ENCODE peak calls at places on chromosomes 13 and 19, in eight cellular contexts. W, A, I, Y, V, X, M and L are unnamed samples.
A peak's percentile ranks its signal among the peaks of the same experiment; 100 is the strongest.

GRCh38 chr19:4505570-4506448 is 12.5 kb downstream of the PLIN4 start:
- DNase-seq in M (no peak), I (no peak), A (no peak), W (no peak), V (no peak), X (no peak), Y (no peak), L (no peak)

GRCh38 chr13:50215389-50215788 is 200.1 kb downstream of the KCNRG start:
- DNase-seq in A (no peak), W (no peak), V (no peak), I (no peak), X (no peak), M (no peak), Y (no peak), L (no peak)

GRCh38 chr13:114081761-114082681 is 50.4 kb downstream of the RASA3 start:
- DNase-seq in M (no peak), Y (no peak), X (peak; percentile 55), I (no peak), A (no peak), W (peak; percentile 87), V (no peak), L (no peak)

GRCh38 chr13:35485451-35485850 is 9.0 kb upstream of the MAB21L1 start:
- DNase-seq in A (no peak), Y (no peak), W (no peak), V (no peak), X (no peak), I (no peak), M (no peak), L (no peak)

GRCh38 chr13:79483302-79483701 is 2.3 kb downstream of the NDFIP2 start:
- DNase-seq in W (no peak), V (no peak), I (no peak), Y (peak; percentile 89), X (no peak), A (no peak), M (peak; percentile 58), L (peak; percentile 55)

GRCh38 chr19:56314018-56314583 is 538 bp downstream of the ZSCAN5A start:
- DNase-seq in Y (no peak), X (no peak), I (peak; percentile 23), V (no peak), A (no peak), W (no peak), M (no peak), L (peak; percentile 18)

GRCh38 chr13:48532146-48532472 is 771 bp downstream of the RCBTB2 start:
- DNase-seq in Y (no peak), M (no peak), X (no peak), W (no peak), V (no peak), A (no peak), I (no peak), L (peak; percentile 35)

GRCh38 chr13:42137856-42138537 is 89.5 kb downstream of the DGKH start:
- DNase-seq in W (no peak), A (no peak), I (no peak), V (no peak), M (no peak), Y (peak; percentile 56), X (no peak), L (no peak)

GRCh38 chr19:5925830-5926459 is 11.9 kb downstream of the CAPS start:
- DNase-seq in W (no peak), Y (no peak), I (no peak), V (no peak), M (no peak), A (no peak), X (no peak), L (no peak)

GRCh38 chr19:5929179-5929578 is 15.1 kb downstream of the CAPS start:
- DNase-seq in X (no peak), A (no peak), V (no peak), I (no peak), Y (no peak), W (no peak), M (no peak), L (no peak)

GRCh38 chr19:5926641-5927438 is 12.8 kb downstream of the CAPS start:
- DNase-seq in Y (peak; percentile 94), A (no peak), V (no peak), M (no peak), X (peak; percentile 85), W (no peak), I (no peak), L (no peak)

GRCh38 chr19:5929646-5930045 is 15.6 kb downstream of the CAPS start:
- DNase-seq in M (no peak), W (no peak), X (no peak), Y (no peak), I (no peak), V (no peak), A (no peak), L (no peak)

DNA sequence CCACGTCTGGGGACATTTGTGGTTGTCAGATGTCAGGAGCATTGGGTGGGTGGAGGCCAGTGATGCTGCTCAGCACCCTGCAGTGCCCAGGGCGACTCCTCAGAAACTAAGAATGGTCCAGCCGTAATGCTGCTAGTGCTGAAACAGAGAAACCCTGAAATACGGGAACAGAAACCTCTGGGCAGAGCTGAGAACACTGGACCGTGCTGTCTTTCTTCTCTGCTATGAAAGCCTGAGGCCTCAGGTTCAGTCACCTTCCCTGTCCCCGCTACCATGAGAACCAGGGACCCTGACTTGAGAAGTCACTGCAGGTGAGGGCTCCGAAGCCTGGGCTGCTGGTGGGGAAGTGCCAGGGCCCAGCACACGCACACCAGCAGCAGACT is 13.4 kb downstream of the CAPS start:
- DNase-seq in I (no peak), A (no peak), Y (no peak), V (no peak), X (no peak), M (no peak), W (no peak), L (no peak)
- H3K27ac ChIP-seq in I (no peak overlapping the region), A (no peak overlapping the region), Y (no peak overlapping the region), V (no peak overlapping the region), X (peak overlapping the region; percentile 55), M (no peak overlapping the region), W (peak overlapping the region; percentile 64), L (no peak overlapping the region)

GRCh38 chr13:37486171-37486661 is 112.4 kb downstream of the POSTN start:
- DNase-seq in A (no peak), I (no peak), M (no peak), V (no peak), Y (peak; percentile 21), W (no peak), X (no peak), L (no peak)

GRCh38 chr13:37481858-37482227 is 116.7 kb downstream of the POSTN start:
- DNase-seq in V (no peak), X (no peak), Y (no peak), I (no peak), M (no peak), W (no peak), A (no peak), L (no peak)

GRCh38 chr13:37484056-37484455 is 114.5 kb downstream of the POSTN start:
- DNase-seq in A (no peak), V (no peak), M (no peak), I (no peak), X (no peak), Y (no peak), W (no peak), L (no peak)

GRCh38 chr13:37488682-37489081 is 109.9 kb downstream of the POSTN start:
- DNase-seq in V (no peak), X (no peak), A (no peak), Y (no peak), M (no peak), W (no peak), I (no peak), L (no peak)

DNA sequence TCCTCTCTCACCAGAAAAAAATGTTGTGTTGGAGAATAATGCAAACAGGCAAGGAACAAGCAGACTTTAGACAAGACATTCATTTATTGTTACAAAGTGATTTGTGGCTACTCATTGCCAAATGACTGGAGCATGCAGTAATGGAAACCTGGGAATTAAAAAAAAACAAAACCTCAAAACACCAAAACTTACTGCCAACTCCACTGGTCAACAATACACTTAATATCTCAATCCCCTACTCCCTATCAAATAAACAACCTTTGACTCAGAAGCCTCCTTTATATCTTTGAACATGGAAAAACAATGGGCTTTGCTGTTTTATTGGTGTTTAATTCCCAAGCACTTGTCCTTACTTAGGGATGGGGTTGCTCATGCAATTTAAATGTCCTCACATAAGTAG is 112.8 kb downstream of the POSTN start:
- DNase-seq in W (no peak), X (no peak), Y (no peak), A (no peak), M (peak; percentile 32), V (no peak), I (no peak), L (no peak)
- H3K4me3 ChIP-seq in W (no peak overlapping the region), X (no peak overlapping the region), Y (no peak overlapping the region), A (no peak overlapping the region), M (peak overlapping the region; percentile 22), V (no peak overlapping the region), I (no peak overlapping the region), L (no peak overlapping the region)

DNA sequence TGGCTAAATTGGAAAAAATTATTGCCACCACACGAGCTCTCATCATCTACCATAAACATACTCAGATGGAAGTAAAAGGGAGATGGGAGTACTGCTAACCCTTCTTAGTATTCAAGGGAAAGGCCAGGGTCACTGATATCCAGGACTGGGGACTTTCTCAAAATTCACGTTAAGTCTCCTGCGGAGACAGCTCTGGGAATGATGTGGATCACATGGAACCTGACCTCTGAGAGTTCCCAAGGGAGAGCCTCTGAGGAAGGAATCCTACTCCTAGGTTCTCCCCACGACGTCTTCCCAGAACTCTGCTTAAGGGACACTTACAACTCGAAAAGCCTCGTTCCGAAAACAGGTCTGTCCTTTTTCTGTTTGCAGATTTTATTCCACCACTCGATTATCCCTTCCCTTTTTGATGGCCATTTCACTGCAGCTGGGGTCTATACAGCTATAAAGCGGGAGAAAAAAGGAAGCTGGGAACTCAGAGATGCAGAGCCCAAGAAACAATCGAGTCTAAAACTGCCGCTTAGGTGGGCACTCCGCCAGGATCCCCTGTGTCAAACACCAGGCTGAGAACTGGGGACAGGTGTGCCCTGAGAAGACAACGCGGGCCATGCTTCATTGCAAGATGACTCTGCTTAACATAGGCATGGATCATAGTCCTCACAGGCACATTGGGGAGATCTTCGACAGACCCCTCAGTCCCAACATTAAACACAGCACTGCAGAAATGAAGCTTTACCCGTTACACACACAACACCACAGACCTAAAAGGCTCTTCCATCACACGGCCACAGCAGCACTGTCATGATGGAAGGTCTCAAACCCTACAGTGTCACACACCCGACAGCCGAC is 823 bp upstream of the ZNF567 start:
- DNase-seq in V (no peak), M (no peak), A (peak; percentile 14), W (no peak), Y (peak; percentile 8), X (no peak), I (peak; percentile 9), L (peak; percentile 2)
- H3K27ac ChIP-seq in V (peak overlapping the region; percentile 71), M (no peak overlapping the region), A (peak overlapping the region; percentile 54), W (peak overlapping the region; percentile 80), Y (no peak overlapping the region), X (peak overlapping the region; percentile 82), I (peak overlapping the region; percentile 21), L (no peak overlapping the region)

DNA sequence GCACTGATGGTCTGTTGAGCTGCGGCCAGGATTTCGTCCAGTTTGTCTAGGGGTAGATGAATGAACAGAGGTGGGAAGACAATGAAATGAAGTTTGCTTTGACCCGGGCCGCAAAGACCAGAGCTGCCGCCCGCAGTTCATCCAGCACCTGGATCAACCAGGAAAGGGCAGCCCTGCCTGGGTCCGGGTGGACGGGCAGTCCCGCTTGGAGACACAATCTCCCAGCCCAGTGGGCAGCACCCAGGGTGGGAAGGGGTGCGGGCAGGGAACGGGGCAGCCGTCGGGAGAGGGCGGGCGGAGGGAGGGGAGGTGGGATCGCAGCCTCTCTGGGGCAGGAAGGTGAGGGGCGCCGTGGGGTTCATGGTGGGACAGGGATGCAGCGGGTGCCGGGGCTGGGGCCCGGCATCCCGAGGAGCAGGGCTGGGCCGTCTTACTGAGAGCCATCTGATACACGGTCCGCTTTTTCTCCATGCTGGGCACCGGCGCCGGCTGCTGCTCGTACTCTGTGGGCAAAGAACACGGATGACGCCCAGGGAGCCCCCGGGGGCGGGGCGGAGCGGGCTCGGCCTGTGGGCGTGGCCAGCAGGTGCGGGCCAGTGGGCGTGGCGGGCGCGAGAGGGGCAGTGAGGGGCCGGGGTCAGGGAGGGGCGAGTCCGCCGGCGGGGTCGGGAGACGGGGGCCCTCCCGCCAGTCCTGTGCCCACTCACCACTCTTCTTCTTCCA is 33.1 kb downstream of the SHANK1 start:
- DNase-seq in A (no peak), M (no peak), V (no peak), X (no peak), I (no peak), Y (no peak), W (no peak), L (no peak)
- H3K4me3 ChIP-seq in A (no peak overlapping the region), M (no peak overlapping the region), V (no peak overlapping the region), X (no peak overlapping the region), I (no peak overlapping the region), Y (no peak overlapping the region), W (no peak overlapping the region), L (no peak overlapping the region)